ENCODE peak calls at places on chromosomes 5 and 9, in six cellular contexts. B is RWPE2, X is cardiac fibroblast, V is uterus, H is AG04450, W is cardiac muscle cell. T is an unnamed sample.

GRCh38 chr9:10678790-10679189 is 66.0 kb upstream of the PTPRD start:
- DNase-seq in B (no peak), W (no peak), X (no peak), V (no peak), H (no peak), T (no peak)

GRCh38 chr5:78829811-78830499 is 155.2 kb downstream of the ARSB start:
- DNase-seq in W (peak), H (no peak), B (no peak), X (peak), V (peak), T (no peak)

GRCh38 chr5:111584651-111585050 is 72.3 kb upstream of the STARD4 start:
- DNase-seq in W (peak), B (no peak), V (no peak), X (peak), H (no peak), T (no peak)

GRCh38 chr5:33649801-33650482 is 209.2 kb downstream of the TARS1 start:
- DNase-seq in B (no peak), V (no peak), X (peak), H (peak), W (peak), T (no peak)

GRCh38 chr5:147727200-147727599 is 55.3 kb downstream of the JAKMIP2 start:
- DNase-seq in X (no peak), B (no peak), V (no peak), W (no peak), H (no peak), T (no peak)

GRCh38 chr5:176446884-176447537 is 1.2 kb upstream of the FAF2 start:
- DNase-seq in H (no peak), X (no peak), W (no peak), V (no peak), B (no peak), T (peak)

GRCh38 chr5:115930630-115931337 is 31.5 kb upstream of the LVRN start:
- DNase-seq in V (no peak), X (peak), H (no peak), W (peak), B (no peak), T (no peak)

GRCh38 chr5:180209137-180209581 is at the start of gene RASGEF1C:
- DNase-seq in H (peak), B (no peak), V (no peak), W (peak), X (peak), T (peak)

GRCh38 chr5:98308960-98309359 is 464.5 kb upstream of the RGMB start:
- DNase-seq in X (no peak), H (no peak), W (peak), V (no peak), B (no peak), T (no peak)

GRCh38 chr9:117747571-117747970 is 43.4 kb downstream of the TLR4 start:
- DNase-seq in W (no peak), B (no peak), V (peak), H (no peak), X (no peak), T (no peak)

GRCh38 chr9:120394058-120394669 is 185.8 kb downstream of the CDK5RAP2 start:
- DNase-seq in H (peak), W (peak), V (no peak), X (peak), B (peak), T (no peak)

GRCh38 chr5:110909415-110909814 is 162.1 kb upstream of the TSLP start:
- DNase-seq in V (no peak), X (peak), B (no peak), H (no peak), W (peak), T (peak)

GRCh38 chr5:177301503-177302165 is 1.9 kb downstream of the RAB24 start:
- DNase-seq in X (no peak), W (no peak), H (no peak), B (peak), V (no peak), T (peak)

GRCh38 chr5:54656261-54656728 is 138.7 kb downstream of the SNX18 start:
- DNase-seq in W (peak), H (no peak), V (peak), X (peak), B (no peak), T (no peak)

GRCh38 chr5:26329562-26330189 is 708.7 kb downstream of the CDH9 start:
- DNase-seq in B (no peak), H (no peak), W (no peak), V (no peak), X (no peak), T (no peak)

GRCh38 chr5:149144637-149145036 is 3.3 kb downstream of the ABLIM3 start:
- DNase-seq in B (no peak), W (no peak), V (no peak), H (no peak), X (no peak), T (no peak)

GRCh38 chr5:149141224-149141956 is at the start of gene ABLIM3:
- DNase-seq in H (no peak), B (peak), W (peak), X (peak), V (peak), T (peak)

GRCh38 chr5:149140197-149141002 is 893 bp upstream of the ABLIM3 start:
- DNase-seq in X (no peak), W (no peak), B (no peak), V (no peak), H (no peak), T (no peak)

GRCh38 chr5:149143470-149143869 is 2.2 kb downstream of the ABLIM3 start:
- DNase-seq in W (peak), X (peak), H (no peak), B (no peak), V (peak), T (no peak)

GRCh38 chr5:149141957-149142851 is 911 bp downstream of the ABLIM3 start:
- DNase-seq in V (peak), B (no peak), W (peak), H (no peak), X (peak), T (no peak)
- H3K4me3 ChIP-seq in V (peak), B (peak), W (peak), H (peak), X (peak), T (no peak)

DNA sequence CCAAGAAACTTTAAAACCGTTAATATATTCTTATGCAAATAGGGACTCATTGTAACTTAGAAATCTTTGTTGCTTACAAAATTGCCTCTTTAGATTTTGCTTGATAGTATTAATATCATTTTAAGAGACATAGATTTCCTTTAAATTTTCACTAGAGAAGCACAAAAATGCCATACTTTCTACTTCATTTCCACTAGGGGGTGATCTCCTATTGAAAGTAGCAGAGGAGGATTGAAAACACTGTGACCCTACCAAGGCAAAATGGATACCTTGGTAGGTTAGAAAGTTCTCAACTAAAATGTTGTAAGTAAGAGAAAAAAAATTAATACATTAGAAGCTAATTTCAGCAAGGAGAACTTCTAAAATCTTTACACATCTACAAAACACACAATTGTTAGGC is 204.9 kb downstream of the CHSY3 start:
- DNase-seq in B (no peak), W (peak), V (no peak), H (no peak), X (peak), T (peak)
- TF ChIP-seq CTCF in B (peak), W (peak), V (no peak), H (peak), X (peak), T (peak)

GRCh38 chr9:26945591-26945990 is 1.5 kb downstream of the PLAA start:
- DNase-seq in H (no peak), V (no peak), B (no peak), W (no peak), X (no peak), T (no peak)
- H3K4me3 ChIP-seq in H (peak), V (peak), B (peak), W (peak), X (peak), T (peak)

DNA sequence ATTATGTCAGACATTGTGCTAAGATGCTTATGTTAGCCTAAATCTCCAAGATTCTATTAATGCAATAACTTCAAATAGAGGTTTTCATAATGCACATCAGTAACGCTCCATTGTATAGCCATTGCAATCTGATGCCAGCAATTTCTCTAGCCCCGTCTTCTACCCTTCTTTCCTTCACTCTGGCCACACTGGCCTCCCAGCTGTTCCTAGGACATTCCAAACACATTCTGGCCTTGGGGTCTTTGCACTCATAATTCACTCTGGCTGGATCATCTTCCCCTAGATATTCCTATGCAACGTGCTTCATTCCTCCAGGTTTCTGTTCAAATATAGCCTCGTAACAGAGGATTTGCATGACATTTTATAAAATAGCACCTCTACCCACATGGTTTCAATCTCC is 23.3 kb downstream of the FAM81B start:
- DNase-seq in H (no peak), X (no peak), V (no peak), W (no peak), B (no peak), T (no peak)
- TF ChIP-seq CTCF in H (no peak), X (no peak), V (no peak), W (no peak), B (no peak), T (no peak)

T was measured in GM12865.